ENCODE peak calls at places on chromosomes 12 and 14, in six cellular contexts. I is T follicular helper cell; E is NCI-H146; T is T-cell; J is astrocyte; X is stimulated activated CD4-positive, alpha-beta T cell treated with anti-CD3 and anti-CD28 coated beads, TNF-alpha, amount 100 ng/mL, for 4 hours. V is an unnamed sample.

GRCh38 chr12:101698782-101699347 is 1.4 kb downstream of the CHPT1 start:
- DNase-seq in I (no peak), E (no peak), T (no peak), J (peak), X (no peak), V (no peak)

GRCh38 chr12:119936705-119937323 is 52.2 kb upstream of the BICDL1 start:
- DNase-seq in I (no peak), E (no peak), T (no peak), J (no peak), X (no peak), V (no peak)

GRCh38 chr14:74579447-74580274 is 32.4 kb downstream of the LTBP2 start:
- DNase-seq in I (no peak), E (no peak), T (no peak), J (peak), X (no peak), V (no peak)

GRCh38 chr14:67857778-67858350 is 38.3 kb downstream of the RAD51B start:
- DNase-seq in I (no peak), E (no peak), T (no peak), J (no peak), X (no peak), V (no peak)

GRCh38 chr12:2624543-2625266 is 170.1 kb upstream of the FKBP4 start:
- DNase-seq in I (no peak), E (no peak), T (no peak), J (peak), X (no peak), V (no peak)

GRCh38 chr12:75666126-75666979 is 154.9 kb upstream of the KRR1 start:
- DNase-seq in I (no peak), E (no peak), T (no peak), J (peak), X (no peak), V (no peak)

GRCh38 chr14:69081271-69081670 is 71.6 kb downstream of the DCAF5 start:
- DNase-seq in I (no peak), E (no peak), T (no peak), J (no peak), X (no peak), V (no peak)

GRCh38 chr12:52464921-52465320 is 8.7 kb downstream of the KRT6C start:
- DNase-seq in I (no peak), E (no peak), T (no peak), J (no peak), X (no peak), V (no peak)

GRCh38 chr14:101444116-101444515 is 117.2 kb upstream of the DIO3 start:
- DNase-seq in I (no peak), E (no peak), T (no peak), J (peak), X (no peak), V (no peak)

GRCh38 chr14:38357557-38357956 is 101.7 kb upstream of the CLEC14A start:
- DNase-seq in I (no peak), E (no peak), T (no peak), J (peak), X (no peak), V (no peak)

GRCh38 chr12:86429824-86430223 is 173.6 kb upstream of the MGAT4C start:
- DNase-seq in I (no peak), E (no peak), T (no peak), J (no peak), X (no peak), V (no peak)

GRCh38 chr12:47882796-47883546 is 21.8 kb downstream of the VDR start:
- DNase-seq in I (no peak), E (no peak), T (peak), J (no peak), X (no peak), V (no peak)

GRCh38 chr14:54364555-54365415 is 32.0 kb upstream of the CDKN3 start:
- DNase-seq in I (no peak), E (no peak), T (no peak), J (peak), X (no peak), V (no peak)

GRCh38 chr14:30521899-30522736 is 36.8 kb upstream of the G2E3 start:
- DNase-seq in I (no peak), E (peak), T (no peak), J (peak), X (no peak), V (no peak)

GRCh38 chr12:40351976-40352375 is 127.2 kb downstream of the LRRK2 start:
- DNase-seq in I (no peak), E (no peak), T (no peak), J (no peak), X (no peak), V (no peak)

GRCh38 chr12:101521136-101521535 is 46.0 kb downstream of the SPIC start:
- DNase-seq in I (no peak), E (no peak), T (no peak), J (no peak), X (no peak), V (no peak)

GRCh38 chr12:57235012-57235727 is 5.7 kb downstream of the SHMT2 start:
- DNase-seq in I (no peak), E (no peak), T (no peak), J (no peak), X (no peak), V (no peak)

GRCh38 chr12:78645956-78646355 is 218.6 kb upstream of the SYT1 start:
- DNase-seq in I (no peak), E (no peak), T (no peak), J (no peak), X (no peak), V (no peak)

GRCh38 chr14:88198441-88198840 is 124.6 kb downstream of the KCNK10 start:
- DNase-seq in I (no peak), E (peak), T (no peak), J (no peak), X (no peak), V (no peak)

GRCh38 chr14:96804821-96805374 is 7.7 kb downstream of the VRK1 start:
- DNase-seq in I (no peak), E (no peak), T (no peak), J (no peak), X (no peak), V (no peak)

GRCh38 chr12:85825751-85826150 is 10.5 kb downstream of the RASSF9 start:
- DNase-seq in I (no peak), E (peak), T (no peak), J (peak), X (no peak), V (no peak)

V was measured in T-helper 22 cell.